ENCODE peak calls at places on chromosome 16, in five cellular contexts. I, O, B, Z and J are unnamed samples. For H3K4me1 and H3K36me3, the result is how much of the 10 kb centered on the place peaks cover.

GRCh38 chr16:49780436-49780835 is 75.5 kb downstream of the ZNF423 start:
- DNase-seq in Z (no peak), I (no peak), B (no peak), O (no peak), J (no peak)

GRCh38 chr16:31421587-31421986 is 6.6 kb downstream of the COX6A2 start:
- DNase-seq in B (no peak), I (no peak), O (peak), Z (no peak), J (peak)

GRCh38 chr16:17798721-17799120 is 328.0 kb upstream of the XYLT1 start:
- DNase-seq in O (no peak), B (no peak), Z (no peak), I (no peak), J (no peak)

GRCh38 chr16:77496934-77497333 is 62.1 kb upstream of the ADAMTS18 start:
- DNase-seq in Z (no peak), O (no peak), I (no peak), B (no peak), J (no peak)

GRCh38 chr16:77675464-77676324 is 46.6 kb upstream of the NUDT7 start:
- DNase-seq in O (peak), I (peak), B (peak), Z (peak), J (peak)

GRCh38 chr16:16033208-16033717 is 83.8 kb downstream of the ABCC1 start:
- DNase-seq in O (peak), B (no peak), Z (no peak), I (no peak), J (no peak)

GRCh38 chr16:27600386-27600785 is 50.4 kb downstream of the KATNIP start:
- DNase-seq in I (no peak), Z (no peak), B (no peak), O (no peak), J (no peak)

GRCh38 chr16:15847621-15848175 is 9.1 kb downstream of the MYH11 start:
- DNase-seq in O (no peak), B (no peak), I (no peak), Z (no peak), J (no peak)

GRCh38 chr16:51984395-51984794 is 562.5 kb downstream of the TOX3 start:
- DNase-seq in Z (no peak), B (no peak), O (no peak), I (no peak), J (no peak)

GRCh38 chr16:82059161-82059982 is 24.3 kb downstream of the HSD17B2 start:
- DNase-seq in Z (no peak), I (no peak), B (no peak), O (no peak), J (no peak)

GRCh38 chr16:81166417-81167300 is 70.5 kb upstream of the GCSH start:
- DNase-seq in Z (no peak), O (no peak), B (no peak), I (no peak), J (no peak)

GRCh38 chr16:1290860-1291575 is 18.4 kb upstream of the UBE2I start:
- DNase-seq in I (no peak), O (no peak), B (no peak), Z (peak), J (no peak)

GRCh38 chr16:72879846-72880245 is 168.1 kb downstream of the ZFHX3 start:
- DNase-seq in Z (no peak), O (no peak), B (no peak), I (no peak), J (no peak)

GRCh38 chr16:81537721-81538561 is 93.3 kb downstream of the CMIP start:
- DNase-seq in I (no peak), O (no peak), B (no peak), Z (no peak), J (no peak)

GRCh38 chr16:54442864-54443263 is 156.3 kb upstream of the IRX3 start:
- DNase-seq in O (no peak), I (no peak), Z (no peak), B (no peak), J (no peak)

GRCh38 chr16:66578596-66579531 is at the start of gene CMTM2:
- DNase-seq in Z (no peak), I (no peak), O (no peak), B (no peak), J (no peak)

GRCh38 chr16:12436201-12436657 is 367.5 kb downstream of the CPPED1 start:
- DNase-seq in O (no peak), I (no peak), B (no peak), Z (no peak), J (no peak)

GRCh38 chr16:53826658-53827057 is 122.7 kb downstream of the FTO start:
- DNase-seq in B (no peak), I (no peak), Z (no peak), O (no peak), J (no peak)

GRCh38 chr16:13873835-13874438 is 46.0 kb upstream of the ERCC4 start:
- DNase-seq in I (no peak), O (no peak), B (peak), Z (no peak), J (no peak)

GRCh38 chr16:55434000-55434399 is 45.0 kb upstream of the MMP2 start:
- DNase-seq in O (no peak), B (no peak), Z (no peak), I (no peak), J (no peak)

GRCh38 chr16:65538945-65539344 is 417.1 kb upstream of the CDH11 start:
- DNase-seq in B (peak), I (no peak), O (no peak), Z (no peak), J (no peak)

GRCh38 chr16:2033057-2033911 is 6.6 kb downstream of the NHERF2 start:
- DNase-seq in Z (no peak), B (peak), O (no peak), I (peak), J (peak)

GRCh38 chr16:51524555-51525373 is 373.7 kb upstream of the SALL1 start:
- DNase-seq in O (no peak), Z (no peak), B (peak), I (peak), J (no peak)

GRCh38 chr16:69761983-69762842 is at the start of gene WWP2:
- DNase-seq in B (peak), I (peak), O (peak), Z (peak), J (peak)

GRCh38 chr16:78504391-78504945 is 405.0 kb downstream of the WWOX start:
- DNase-seq in B (no peak), O (no peak), I (no peak), Z (peak), J (no peak)

GRCh38 chr16:2296662-2297505 is 29.0 kb upstream of the RNPS1 start:
- DNase-seq in B (no peak), Z (peak), I (peak), O (no peak), J (no peak)

GRCh38 chr16:10683160-10683559 is 11.6 kb downstream of the TEKT5 start:
- DNase-seq in B (no peak), O (no peak), Z (no peak), I (no peak), J (no peak)

GRCh38 chr16:1645914-1646525 is 32.1 kb upstream of the JPT2 start:
- DNase-seq in O (peak), B (peak), Z (no peak), I (no peak), J (no peak)

GRCh38 chr16:30926333-30926811 is 3.0 kb downstream of the FBXL19 start:
- DNase-seq in B (no peak), O (no peak), Z (no peak), I (no peak), J (no peak)

GRCh38 chr16:27377666-27378485 is 24.1 kb upstream of the IL21R start:
- DNase-seq in I (no peak), Z (no peak), B (no peak), O (peak), J (no peak)

GRCh38 chr16:11963706-11964105 is 1.3 kb upstream of the TNFRSF17 start:
- DNase-seq in Z (no peak), O (no peak), I (no peak), B (no peak), J (no peak)

GRCh38 chr16:74601131-74601871 is 5.6 kb downstream of the GLG1 start:
- DNase-seq in I (no peak), B (no peak), Z (peak), O (peak), J (no peak)

GRCh38 chr16:22300427-22301071 is 3.3 kb downstream of the POLR3E start:
- DNase-seq in B (peak), O (peak), Z (peak), I (peak), J (peak)

GRCh38 chr16:68111379-68111778 is 26.2 kb downstream of the NFATC3 start:
- DNase-seq in I (no peak), B (no peak), Z (no peak), O (no peak), J (no peak)

GRCh38 chr16:1979271-1980025 is 1.8 kb downstream of the NOXO1 start:
- DNase-seq in O (peak), Z (peak), I (no peak), B (no peak), J (no peak)

GRCh38 chr16:22192261-22193133 is 13.6 kb upstream of the EEF2K start:
- DNase-seq in I (peak), B (peak), O (peak), Z (peak), J (peak)

GRCh38 chr16:27341971-27342370 is 28.2 kb downstream of the IL4R start:
- DNase-seq in B (no peak), I (no peak), Z (no peak), O (no peak), J (no peak)

DNA sequence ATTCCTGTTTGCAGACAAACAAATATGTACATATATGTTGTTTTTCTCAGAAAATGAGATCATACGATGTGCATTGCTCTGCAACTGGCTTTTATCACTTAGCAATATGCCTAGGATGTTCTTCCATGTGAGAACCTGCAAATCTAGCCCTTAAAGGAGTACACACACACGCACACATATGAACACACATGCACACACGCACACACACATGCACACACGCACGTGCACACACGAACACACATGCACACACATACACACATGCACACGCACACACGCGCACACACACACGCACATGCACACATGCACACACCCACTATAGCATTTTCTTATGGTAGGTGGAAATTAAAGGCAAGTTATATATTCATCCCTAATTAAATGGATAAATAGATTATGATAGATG is 8.1 kb upstream of the OR2C1 start:
- DNase-seq in O (no peak), B (no peak), I (no peak), Z (no peak), J (no peak)
- H3K4me1 ChIP-seq in O (under half), B (under half), I (under half), Z (under half), J (under half)

GRCh38 chr16:3780570-3780969 is 63.2 kb upstream of the TRAP1 start:
- DNase-seq in Z (no peak), O (peak), B (peak), I (no peak), J (no peak)

GRCh38 chr16:3783516-3783915 is 66.2 kb upstream of the TRAP1 start:
- DNase-seq in O (no peak), I (no peak), Z (no peak), B (no peak), J (no peak)

GRCh38 chr16:3781421-3781820 is 64.1 kb upstream of the TRAP1 start:
- DNase-seq in B (no peak), I (no peak), Z (no peak), O (no peak), J (no peak)

GRCh38 chr16:3785413-3785812 is 68.1 kb upstream of the TRAP1 start:
- DNase-seq in O (no peak), B (no peak), Z (no peak), I (no peak), J (no peak)

DNA sequence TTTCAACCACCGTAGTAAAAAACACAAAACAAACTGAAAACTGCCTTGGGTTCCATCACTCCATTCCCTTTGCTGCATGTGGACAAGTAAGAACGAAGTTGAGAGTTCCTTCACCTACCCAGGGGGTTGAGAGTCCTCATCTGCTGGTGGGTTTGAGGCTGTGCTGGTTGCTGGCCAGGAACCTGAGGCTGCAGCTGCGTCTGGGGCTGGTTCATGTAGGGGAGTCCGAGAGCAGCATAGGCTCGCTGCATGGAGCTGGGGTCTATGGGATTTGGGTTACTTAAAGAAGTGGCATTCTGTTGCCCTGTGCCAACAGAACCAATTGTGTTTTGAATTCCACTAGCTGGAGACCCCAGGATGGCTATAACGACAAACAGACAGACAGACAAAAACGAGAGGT is 65.2 kb upstream of the TRAP1 start:
- DNase-seq in B (no peak), Z (no peak), O (no peak), I (no peak), J (no peak)
- H3K36me3 ChIP-seq in B (under half), Z (under half), O (half or more), I (under half), J (half or more)

GRCh38 chr16:9192746-9193145 is 101.3 kb downstream of the HAPSTR1 start:
- DNase-seq in O (no peak), Z (no peak), B (no peak), I (no peak), J (no peak)
- H3K4me1 ChIP-seq in O (under half), Z (under half), B (under half), I (under half), J (under half)

DNA sequence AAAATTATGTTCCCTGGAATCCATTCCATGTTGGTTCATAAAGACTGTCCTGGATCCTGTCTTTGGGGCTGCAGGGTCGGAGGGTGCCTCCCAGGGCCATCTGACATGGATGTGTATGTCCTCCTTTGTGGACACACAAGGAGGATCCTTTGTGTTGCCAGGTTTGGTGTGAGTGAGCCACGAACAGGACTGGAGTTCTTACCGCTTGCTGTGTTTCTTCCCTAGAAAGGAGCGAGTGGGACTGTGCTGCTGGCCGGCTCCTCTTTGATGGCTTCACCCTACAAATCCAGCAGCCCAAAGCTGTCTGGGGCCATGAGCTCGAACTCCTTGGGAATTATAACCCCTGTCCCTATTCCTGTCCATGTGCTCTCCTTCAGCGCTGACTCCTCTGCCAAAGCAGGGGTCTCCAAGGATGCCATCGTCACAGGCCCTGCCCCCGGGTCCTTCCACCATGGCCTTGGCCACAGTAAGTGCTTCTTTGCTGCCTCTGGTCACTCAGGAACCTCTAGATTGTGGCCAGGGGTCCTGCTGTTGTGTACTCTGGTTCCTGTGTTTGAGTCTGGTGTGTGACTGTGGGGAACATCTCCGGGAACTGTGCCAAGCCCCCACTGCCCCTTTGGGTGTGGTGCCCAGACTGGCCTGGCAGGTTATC is 29.5 kb downstream of the UBN1 start:
- DNase-seq in B (no peak), O (no peak), I (no peak), Z (no peak), J (no peak)
- H3K36me3 ChIP-seq in B (half or more), O (half or more), I (under half), Z (under half), J (half or more)

GRCh38 chr16:85342348-85342747 is 230.1 kb upstream of the CIBAR2 start:
- DNase-seq in I (no peak), O (no peak), B (no peak), Z (no peak), J (no peak)
- H3K4me1 ChIP-seq in I (under half), O (under half), B (under half), Z (under half), J (under half)

GRCh38 chr16:90032664-90033346 is 13.5 kb upstream of the DBNDD1 start:
- DNase-seq in I (no peak), O (no peak), B (peak), Z (no peak), J (no peak)

GRCh38 chr16:90037202-90037765 is 18.0 kb upstream of the DBNDD1 start:
- DNase-seq in I (no peak), B (no peak), Z (no peak), O (no peak), J (no peak)

GRCh38 chr16:90031931-90032663 is 12.8 kb upstream of the DBNDD1 start:
- DNase-seq in I (no peak), Z (no peak), O (no peak), B (peak), J (no peak)

GRCh38 chr16:90035902-90036301 is 16.6 kb upstream of the DBNDD1 start:
- DNase-seq in B (no peak), O (no peak), I (no peak), Z (no peak), J (no peak)

DNA sequence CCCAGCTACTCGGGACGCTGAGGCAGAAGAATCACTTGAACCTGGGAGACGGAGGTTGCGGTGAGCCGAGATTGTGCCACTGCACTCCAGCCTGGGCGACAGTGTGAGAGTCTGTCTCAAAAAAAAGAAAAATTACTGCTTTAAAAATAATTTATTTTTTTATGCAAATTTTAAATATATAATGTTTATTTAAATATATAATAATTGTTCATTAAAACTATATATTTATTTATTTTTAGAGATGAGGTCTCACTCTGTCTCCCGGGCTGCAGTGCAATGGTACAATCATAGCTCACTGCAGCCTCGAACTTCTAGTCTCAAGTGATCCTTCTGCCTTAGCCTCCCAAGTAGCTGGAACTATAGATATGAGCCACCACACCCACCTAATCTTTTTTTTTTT is 15.2 kb upstream of the DBNDD1 start:
- DNase-seq in B (no peak), O (no peak), Z (no peak), I (no peak), J (no peak)
- H3K36me3 ChIP-seq in B (half or more), O (under half), Z (under half), I (under half), J (half or more)